ENCODE peak calls at places on chromosomes 1 and 21, in ten cellular contexts. R, F, C, E, Y, M, K, Q, X and Z are unnamed samples.

GRCh38 chr1:161702250-161702649 is 4.8 kb upstream of the FCRLA start:
- DNase-seq in F (no peak), Y (no peak), E (no peak), M (peak), R (no peak), Q (peak), C (no peak), X (no peak), K (no peak), Z (no peak)

GRCh38 chr1:62800274-62800673 is 16.3 kb downstream of the ATG4C start:
- DNase-seq in Q (no peak), C (no peak), Y (no peak), X (no peak), K (no peak), M (no peak), E (no peak), R (no peak), F (no peak), Z (no peak)

GRCh38 chr1:233227930-233228465 is 67.5 kb downstream of the PCNX2 start:
- DNase-seq in Y (no peak), Q (no peak), F (no peak), C (no peak), R (no peak), M (no peak), E (no peak), X (no peak), K (no peak), Z (no peak)

GRCh38 chr1:1620433-1621139 is 5.3 kb downstream of the MIB2 start:
- DNase-seq in E (no peak), R (no peak), K (no peak), Q (no peak), X (no peak), C (no peak), Y (no peak), M (no peak), F (no peak), Z (no peak)

GRCh38 chr1:223726380-223727001 is 14.2 kb downstream of the CAPN2 start:
- DNase-seq in M (peak), R (no peak), X (peak), K (peak), F (peak), E (peak), Y (no peak), C (peak), Q (no peak), Z (no peak)

GRCh38 chr1:235100124-235100801 is 28.4 kb downstream of the TOMM20 start:
- DNase-seq in M (no peak), Q (no peak), F (no peak), Y (no peak), K (no peak), R (no peak), C (no peak), X (no peak), E (no peak), Z (no peak)

GRCh38 chr21:45496151-45496967 is 45.9 kb downstream of the SLC19A1 start:
- DNase-seq in X (no peak), K (no peak), Q (no peak), C (no peak), F (no peak), Y (no peak), M (no peak), R (no peak), E (peak), Z (no peak)

GRCh38 chr1:238779676-238780075 is 606.7 kb upstream of the CHRM3 start:
- DNase-seq in X (no peak), E (no peak), R (no peak), Y (no peak), Q (no peak), M (no peak), C (no peak), K (peak), F (no peak), Z (no peak)

GRCh38 chr1:228006034-228006792 is 585 bp upstream of the WNT3A start:
- DNase-seq in Y (no peak), E (peak), K (no peak), C (no peak), F (no peak), R (peak), M (no peak), Q (no peak), X (no peak), Z (no peak)

GRCh38 chr1:240516069-240516468 is 95.9 kb downstream of the GREM2 start:
- DNase-seq in K (peak), Y (no peak), R (no peak), F (no peak), C (no peak), M (no peak), E (no peak), X (no peak), Q (no peak), Z (no peak)

GRCh38 chr1:185973645-185974044 is 239.5 kb downstream of the HMCN1 start:
- DNase-seq in Y (no peak), C (no peak), Q (no peak), K (peak), F (no peak), M (no peak), X (no peak), R (no peak), E (no peak), Z (no peak)

GRCh38 chr1:208029381-208030319 is 118.7 kb upstream of the CD34 start:
- DNase-seq in K (peak), Y (no peak), E (no peak), F (no peak), C (no peak), M (no peak), Q (no peak), X (no peak), R (no peak), Z (no peak)

GRCh38 chr1:40032240-40032891 is 8.2 kb upstream of the CAP1 start:
- DNase-seq in X (no peak), F (peak), Y (peak), M (peak), E (no peak), C (peak), Q (peak), K (peak), R (no peak), Z (no peak)

GRCh38 chr21:32423846-32424535 is 11.5 kb downstream of the EVA1C start:
- DNase-seq in E (no peak), R (no peak), K (no peak), M (no peak), Q (no peak), F (no peak), X (no peak), C (no peak), Y (no peak), Z (no peak)